ENCODE peak calls at places on chromosomes 13 and 19, in four cellular contexts. A, U, K and C are unnamed samples.

GRCh38 chr13:100983111-100983510 is 308.5 kb upstream of the TMTC4 start:
- DNase-seq in K (no peak), U (no peak), A (no peak), C (no peak)

GRCh38 chr19:4054471-4055208 is 12.1 kb downstream of the ZBTB7A start:
- DNase-seq in A (no peak), U (no peak), K (no peak), C (no peak)

GRCh38 chr13:67493835-67494234 is 263.7 kb upstream of the PCDH9 start:
- DNase-seq in U (peak), K (no peak), A (no peak), C (no peak)

GRCh38 chr13:75415720-75416119 is 66.2 kb downstream of the TBC1D4 start:
- DNase-seq in K (no peak), U (no peak), A (peak), C (no peak)

GRCh38 chr13:113499936-113500335 is 9.4 kb upstream of the DCUN1D2 start:
- DNase-seq in K (no peak), U (no peak), A (no peak), C (no peak)

GRCh38 chr19:7918615-7919421 is 1.3 kb upstream of the SNAPC2 start:
- DNase-seq in K (no peak), U (no peak), A (no peak), C (no peak)

GRCh38 chr13:107807306-107808073 is 407.8 kb downstream of the LIG4 start:
- DNase-seq in A (no peak), U (no peak), K (no peak), C (no peak)

GRCh38 chr13:108033800-108034707 is 181.3 kb downstream of the LIG4 start:
- DNase-seq in U (no peak), A (no peak), K (no peak), C (no peak)

GRCh38 chr19:53812335-53812734 is 11.8 kb downstream of the NLRP12 start:
- DNase-seq in A (no peak), U (no peak), K (no peak), C (no peak)

GRCh38 chr13:38826182-38826813 is 139.4 kb downstream of the FREM2 start:
- DNase-seq in U (no peak), K (no peak), A (no peak), C (no peak)

GRCh38 chr19:44776402-44777096 is 1.1 kb upstream of the CBLC start:
- DNase-seq in K (no peak), U (no peak), A (no peak), C (no peak)

GRCh38 chr13:66586489-66586888 is 643.6 kb downstream of the PCDH9 start:
- DNase-seq in K (no peak), U (no peak), A (no peak), C (no peak)

GRCh38 chr19:50205681-50206138 is 2.3 kb downstream of the MYH14 start:
- DNase-seq in A (no peak), K (no peak), U (no peak), C (no peak)

DNA sequence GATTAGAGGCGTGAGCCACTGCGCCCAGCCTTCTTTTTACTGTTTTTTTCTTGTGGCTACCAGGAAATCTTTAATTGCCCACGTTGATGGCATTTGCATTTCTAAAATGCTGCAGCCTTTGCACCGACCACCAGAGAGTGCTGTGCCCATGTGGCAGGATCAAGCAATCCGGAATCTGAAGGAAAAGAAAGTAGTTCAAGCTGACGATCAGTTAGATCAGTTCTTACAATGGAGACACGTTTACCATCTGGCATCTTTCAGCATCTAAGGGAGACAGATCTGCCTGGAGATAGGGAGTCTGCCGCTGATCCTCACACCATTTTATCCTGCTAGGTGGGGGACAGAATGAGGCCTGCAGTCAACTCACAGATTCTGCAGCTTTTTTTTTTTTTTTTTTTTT is 19.9 kb downstream of the TINCR start:
- DNase-seq in A (no peak), K (peak), U (peak), C (peak)
- TF ChIP-seq CTCF in A (peak), K (peak), U (peak), C (peak)

GRCh38 chr13:71218960-71219359 is 648.0 kb downstream of the DACH1 start:
- DNase-seq in K (no peak), U (no peak), A (no peak), C (no peak)
- TF ChIP-seq CTCF in K (no peak), U (no peak), A (no peak), C (peak)

GRCh38 chr13:43304945-43305344 is 281.6 kb downstream of the DNAJC15 start:
- DNase-seq in U (no peak), K (no peak), A (no peak), C (no peak)
- TF ChIP-seq CTCF in U (no peak), K (no peak), A (no peak), C (no peak)

GRCh38 chr13:33181264-33181663 is 104.3 kb downstream of the STARD13 start:
- DNase-seq in U (no peak), K (no peak), A (no peak), C (no peak)

GRCh38 chr13:33184131-33184485 is 101.4 kb downstream of the STARD13 start:
- DNase-seq in U (no peak), K (no peak), A (no peak), C (no peak)

GRCh38 chr13:33183431-33184130 is 102.0 kb downstream of the STARD13 start:
- DNase-seq in K (no peak), U (no peak), A (no peak), C (no peak)

GRCh38 chr13:33184530-33184929 is 101.0 kb downstream of the STARD13 start:
- DNase-seq in K (no peak), A (no peak), U (no peak), C (no peak)

DNA sequence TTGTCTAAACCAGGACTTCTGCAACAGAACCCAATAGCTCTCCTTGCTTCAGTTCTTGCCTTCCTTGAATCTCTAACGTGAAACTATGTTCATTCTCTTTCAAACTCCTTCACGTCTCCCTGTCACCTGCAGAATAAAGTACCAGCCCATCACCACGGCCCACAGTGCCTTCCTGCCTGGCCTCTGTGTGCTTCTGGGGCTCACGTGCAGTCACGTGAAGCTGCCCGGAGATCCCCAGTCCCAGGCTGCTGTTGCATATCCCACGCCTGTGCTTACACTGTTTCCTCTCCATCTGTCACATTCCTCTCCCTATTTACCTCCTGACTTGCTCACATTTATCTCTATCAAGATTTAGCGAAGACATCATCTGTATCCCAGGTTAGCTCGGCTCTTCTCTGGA is 102.8 kb downstream of the STARD13 start:
- DNase-seq in A (no peak), K (no peak), U (no peak), C (no peak)
- TF ChIP-seq CTCF in A (no peak), K (no peak), U (no peak), C (no peak)

GRCh38 chr19:19409235-19410030 is 4.0 kb downstream of the GATAD2A start:
- DNase-seq in A (no peak), U (no peak), K (peak), C (no peak)

GRCh38 chr19:19405919-19406877 is 723 bp downstream of the GATAD2A start:
- DNase-seq in K (peak), U (peak), A (no peak), C (no peak)

GRCh38 chr19:19407640-19407933 is 2.1 kb downstream of the GATAD2A start:
- DNase-seq in U (no peak), A (no peak), K (no peak), C (no peak)

GRCh38 chr19:19404879-19405860 is at the start of gene GATAD2A:
- DNase-seq in K (peak), U (peak), A (peak), C (peak)

DNA sequence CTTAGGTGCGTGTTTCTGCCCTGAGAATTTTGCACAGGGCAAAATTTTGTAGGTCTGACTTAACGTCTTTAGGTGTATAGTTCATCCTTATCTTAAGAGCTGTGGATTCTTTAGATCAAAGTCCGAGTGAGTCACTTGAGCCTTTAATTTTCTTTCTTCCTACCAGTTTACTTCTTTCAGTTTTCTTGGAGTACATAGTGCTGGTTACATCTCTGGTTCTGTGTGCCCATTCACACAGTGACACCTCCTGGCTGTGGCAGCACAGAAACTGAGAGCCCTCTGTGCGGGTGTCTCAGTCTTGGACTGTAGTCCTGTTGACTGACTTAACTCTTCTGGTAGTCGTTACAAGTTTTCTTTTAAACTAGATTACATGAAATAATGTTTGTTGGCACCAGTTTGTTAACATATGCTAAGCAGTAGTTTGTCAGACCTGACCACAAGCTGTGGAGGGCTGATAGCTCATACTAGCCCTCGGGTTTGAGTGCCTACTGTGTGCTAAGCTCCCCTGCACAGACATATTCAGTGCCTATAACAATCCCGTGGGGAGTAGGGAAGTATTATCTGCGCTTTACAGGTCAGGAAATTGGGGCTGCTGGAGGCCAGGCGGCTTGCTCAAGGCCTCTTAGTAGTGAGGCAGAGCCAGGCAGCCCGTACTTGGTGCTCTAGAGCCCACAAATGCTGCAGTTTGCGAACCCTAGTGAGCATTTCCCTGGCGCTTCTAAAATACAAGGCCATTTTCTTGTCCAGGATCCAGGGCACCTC is 1.6 kb downstream of the GATAD2A start:
- DNase-seq in A (no peak), U (no peak), K (peak), C (no peak)
- TF ChIP-seq CTCF in A (peak), U (peak), K (no peak), C (peak)

DNA sequence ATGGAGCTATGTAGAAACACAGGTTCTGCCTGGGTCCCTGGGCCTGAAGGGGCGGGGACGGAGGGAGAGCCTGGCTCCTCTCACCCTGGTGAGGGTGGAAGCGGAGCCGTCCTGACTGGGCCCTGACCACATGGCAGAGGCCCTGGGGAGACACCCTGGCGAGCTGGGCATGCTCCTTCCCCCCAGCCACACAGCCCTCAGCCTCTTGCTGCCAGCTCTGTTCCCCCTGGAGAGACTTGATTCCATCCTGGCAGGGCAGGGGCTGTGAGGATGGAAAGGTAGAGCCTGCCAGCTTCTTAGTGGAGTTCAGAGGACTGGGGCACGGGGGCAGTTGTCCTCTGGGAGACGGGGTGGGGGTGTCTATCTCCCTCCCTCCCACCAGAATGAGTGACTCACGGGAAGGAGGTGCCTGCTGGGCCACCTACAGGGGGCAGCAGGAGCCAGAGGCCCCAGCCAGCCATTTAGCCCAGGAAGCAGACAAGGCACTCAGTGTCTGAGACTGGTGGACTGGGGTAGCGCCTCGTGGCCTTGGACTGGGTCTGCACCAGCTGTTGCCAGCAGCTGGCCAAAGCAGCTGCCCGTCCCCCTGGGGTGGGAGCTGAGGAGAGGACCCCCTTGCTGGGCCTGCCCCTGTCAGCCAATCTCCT is 22.8 kb upstream of the RNF17 start:
- DNase-seq in K (no peak), U (peak), A (no peak), C (no peak)
- TF ChIP-seq CTCF in K (peak), U (peak), A (peak), C (peak)

DNA sequence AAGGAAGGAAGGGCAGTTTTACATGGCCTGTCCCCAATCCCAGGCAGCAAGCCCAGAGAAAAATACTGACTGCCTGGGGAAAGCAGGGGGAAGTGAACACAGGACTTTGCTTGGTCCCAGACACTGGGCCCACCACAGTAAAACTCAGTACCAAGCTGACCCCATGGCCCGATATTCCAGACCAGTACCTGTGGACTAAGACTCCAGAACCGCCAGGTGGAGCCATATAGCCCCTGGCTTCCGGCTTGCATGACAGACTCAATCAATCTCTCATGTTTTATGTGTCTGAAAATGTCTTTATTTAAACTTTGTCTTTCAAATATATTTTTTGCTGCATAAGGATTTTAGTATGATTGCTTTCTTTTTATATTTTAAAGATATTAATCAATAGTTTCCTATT is 767.9 kb upstream of the SLITRK6 start:
- DNase-seq in U (no peak), K (no peak), A (no peak), C (no peak)
- TF ChIP-seq CTCF in U (no peak), K (no peak), A (no peak), C (peak)